ENCODE peak calls at places on chromosome 20, in five cellular contexts. S, Q, L, B and G are unnamed samples.

GRCh38 chr20:44644384-44645131 is 6.9 kb downstream of the ADA start:
- DNase-seq in S (no peak), Q (no peak), L (no peak), B (no peak), G (no peak)

GRCh38 chr20:40812415-40813212 is 123.6 kb upstream of the MAFB start:
- DNase-seq in S (no peak), Q (no peak), L (no peak), B (no peak), G (no peak)

GRCh38 chr20:8414611-8415274 is 282.7 kb downstream of the PLCB1 start:
- DNase-seq in S (peak; percentile 76), Q (peak; percentile 70), L (peak; percentile 77), B (peak; percentile 70), G (peak; percentile 84)

GRCh38 chr20:61896058-61896961 is 169.4 kb downstream of the TAF4 start:
- DNase-seq in S (peak; percentile 30), Q (peak; percentile 62), L (peak; percentile 36), B (peak; percentile 27), G (no peak)

GRCh38 chr20:56630086-56630493 is 984 bp downstream of the TFAP2C start:
- DNase-seq in S (no peak), Q (peak; percentile 87), L (peak; percentile 85), B (peak; percentile 87), G (no peak)

GRCh38 chr20:51738877-51739447 is 29.2 kb downstream of the ATP9A start:
- DNase-seq in S (no peak), Q (no peak), L (no peak), B (no peak), G (no peak)

GRCh38 chr20:60695223-60695622 is 556.8 kb upstream of the CDH4 start:
- DNase-seq in S (peak; percentile 77), Q (no peak), L (peak; percentile 88), B (peak; percentile 76), G (no peak)

GRCh38 chr20:1389703-1390385 is 3.0 kb downstream of the FKBP1A start:
- DNase-seq in S (peak; percentile 88), Q (no peak), L (no peak), B (no peak), G (no peak)

GRCh38 chr20:46427384-46427783 is 21.0 kb upstream of the ELMO2 start:
- DNase-seq in S (no peak), Q (no peak), L (no peak), B (no peak), G (no peak)

GRCh38 chr20:9514461-9515210 is at the start of gene LAMP5:
- DNase-seq in S (no peak), Q (peak; percentile 36), L (no peak), B (peak; percentile 33), G (no peak)

GRCh38 chr20:31572701-31573554 is 32.2 kb upstream of the ID1 start:
- DNase-seq in S (peak; percentile 98), Q (peak; percentile 97), L (peak; percentile 99), B (peak; percentile 100), G (no peak)

GRCh38 chr20:4573564-4574355 is 147.9 kb upstream of the PRND start:
- DNase-seq in S (peak; percentile 91), Q (no peak), L (peak; percentile 54), B (peak; percentile 98), G (peak; percentile 72)

GRCh38 chr20:23622839-23623343 is 14.9 kb downstream of the CST3 start:
- DNase-seq in S (peak; percentile 95), Q (peak; percentile 66), L (peak; percentile 93), B (peak; percentile 96), G (no peak)

GRCh38 chr20:18831830-18832229 is 18.2 kb downstream of the SCP2D1 start:
- DNase-seq in S (no peak), Q (no peak), L (peak; percentile 0), B (peak; percentile 13), G (no peak)

GRCh38 chr20:10671850-10672578 is 1.8 kb downstream of the JAG1 start:
- DNase-seq in S (peak; percentile 73), Q (peak; percentile 65), L (peak; percentile 45), B (peak; percentile 61), G (no peak)

GRCh38 chr20:6513586-6513985 is 253.9 kb upstream of the BMP2 start:
- DNase-seq in S (no peak), Q (no peak), L (no peak), B (no peak), G (no peak)

GRCh38 chr20:813386-813785 is 20.1 kb upstream of the FAM110A start:
- DNase-seq in S (no peak), Q (no peak), L (no peak), B (no peak), G (no peak)

GRCh38 chr20:21820688-21821087 is 115.2 kb downstream of the PAX1 start:
- DNase-seq in S (no peak), Q (no peak), L (no peak), B (no peak), G (no peak)

GRCh38 chr20:51966296-51966971 is 164.1 kb upstream of the SALL4 start:
- DNase-seq in S (peak; percentile 80), Q (peak; percentile 84), L (peak; percentile 46), B (peak; percentile 67), G (no peak)

GRCh38 chr20:31606928-31607639 is 2.0 kb downstream of the ID1 start:
- DNase-seq in S (peak; percentile 73), Q (peak; percentile 73), L (no peak), B (peak; percentile 85), G (no peak)

GRCh38 chr20:2010533-2010932 is 16.7 kb upstream of the PDYN start:
- DNase-seq in S (no peak), Q (no peak), L (no peak), B (no peak), G (no peak)

GRCh38 chr20:48034754-48035153 is 249.5 kb upstream of the SULF2 start:
- DNase-seq in S (no peak), Q (no peak), L (no peak), B (no peak), G (no peak)

GRCh38 chr20:62363920-62364851 is 2.9 kb downstream of the LAMA5 start:
- DNase-seq in S (no peak), Q (no peak), L (no peak), B (no peak), G (no peak)

GRCh38 chr20:55269913-55270312 is 735.4 kb downstream of the CBLN4 start:
- DNase-seq in S (no peak), Q (no peak), L (no peak), B (no peak), G (no peak)

GRCh38 chr20:20364016-20364746 is 3.7 kb upstream of the INSM1 start:
- DNase-seq in S (no peak), Q (peak; percentile 73), L (no peak), B (no peak), G (no peak)

GRCh38 chr20:17735206-17735804 is 35.5 kb downstream of the BANF2 start:
- DNase-seq in S (peak; percentile 22), Q (no peak), L (peak; percentile 36), B (peak; percentile 46), G (no peak)

GRCh38 chr20:4702562-4703280 is 19.0 kb upstream of the PRND start:
- DNase-seq in S (no peak), Q (no peak), L (no peak), B (no peak), G (no peak)

GRCh38 chr20:61288331-61288784 is 36.3 kb downstream of the CDH4 start:
- DNase-seq in S (no peak), Q (no peak), L (no peak), B (peak; percentile 27), G (no peak)

GRCh38 chr20:40323411-40323810 is 365.6 kb downstream of the MAFB start:
- DNase-seq in S (no peak), Q (no peak), L (no peak), B (peak; percentile 37), G (peak; percentile 97)

GRCh38 chr20:36093804-36094145 is 60.8 kb upstream of the EPB41L1 start:
- DNase-seq in S (no peak), Q (no peak), L (no peak), B (no peak), G (no peak)
- H3K4me3 ChIP-seq in S (peak overlapping the region; percentile 86), Q (peak overlapping the region; percentile 45), L (peak overlapping the region; percentile 73), B (peak overlapping the region; percentile 46), G (peak overlapping the region; percentile 77)

GRCh38 chr20:50115041-50115512 is 2.1 kb upstream of the UBE2V1 start:
- DNase-seq in S (no peak), Q (no peak), L (no peak), B (no peak), G (no peak)

GRCh38 chr20:50113420-50114224 is 672 bp upstream of the UBE2V1 start:
- DNase-seq in S (no peak), Q (no peak), L (no peak), B (no peak), G (peak; percentile 24)

GRCh38 chr20:50116368-50116999 is 3.5 kb upstream of the UBE2V1 start:
- DNase-seq in S (no peak), Q (no peak), L (no peak), B (no peak), G (no peak)

GRCh38 chr20:50118203-50118602 is 5.3 kb upstream of the UBE2V1 start:
- DNase-seq in S (no peak), Q (no peak), L (no peak), B (no peak), G (no peak)

GRCh38 chr20:50115591-50116367 is 2.8 kb upstream of the UBE2V1 start:
- DNase-seq in S (peak; percentile 98), Q (peak; percentile 95), L (peak; percentile 97), B (peak; percentile 96), G (peak; percentile 93)
- H3K4me3 ChIP-seq in S (peak overlapping the region; percentile 60), Q (peak overlapping the region; percentile 45), L (peak overlapping the region; percentile 69), B (peak overlapping the region; percentile 55), G (peak overlapping the region; percentile 95)

GRCh38 chr20:38164624-38165088 is 414 bp downstream of the TGM2 start:
- DNase-seq in S (no peak), Q (no peak), L (no peak), B (no peak), G (no peak)
- H3K4me3 ChIP-seq in S (peak overlapping the region; percentile 71), Q (peak overlapping the region; percentile 28), L (peak overlapping the region; percentile 41), B (peak overlapping the region; percentile 44), G (peak overlapping the region; percentile 21)

DNA sequence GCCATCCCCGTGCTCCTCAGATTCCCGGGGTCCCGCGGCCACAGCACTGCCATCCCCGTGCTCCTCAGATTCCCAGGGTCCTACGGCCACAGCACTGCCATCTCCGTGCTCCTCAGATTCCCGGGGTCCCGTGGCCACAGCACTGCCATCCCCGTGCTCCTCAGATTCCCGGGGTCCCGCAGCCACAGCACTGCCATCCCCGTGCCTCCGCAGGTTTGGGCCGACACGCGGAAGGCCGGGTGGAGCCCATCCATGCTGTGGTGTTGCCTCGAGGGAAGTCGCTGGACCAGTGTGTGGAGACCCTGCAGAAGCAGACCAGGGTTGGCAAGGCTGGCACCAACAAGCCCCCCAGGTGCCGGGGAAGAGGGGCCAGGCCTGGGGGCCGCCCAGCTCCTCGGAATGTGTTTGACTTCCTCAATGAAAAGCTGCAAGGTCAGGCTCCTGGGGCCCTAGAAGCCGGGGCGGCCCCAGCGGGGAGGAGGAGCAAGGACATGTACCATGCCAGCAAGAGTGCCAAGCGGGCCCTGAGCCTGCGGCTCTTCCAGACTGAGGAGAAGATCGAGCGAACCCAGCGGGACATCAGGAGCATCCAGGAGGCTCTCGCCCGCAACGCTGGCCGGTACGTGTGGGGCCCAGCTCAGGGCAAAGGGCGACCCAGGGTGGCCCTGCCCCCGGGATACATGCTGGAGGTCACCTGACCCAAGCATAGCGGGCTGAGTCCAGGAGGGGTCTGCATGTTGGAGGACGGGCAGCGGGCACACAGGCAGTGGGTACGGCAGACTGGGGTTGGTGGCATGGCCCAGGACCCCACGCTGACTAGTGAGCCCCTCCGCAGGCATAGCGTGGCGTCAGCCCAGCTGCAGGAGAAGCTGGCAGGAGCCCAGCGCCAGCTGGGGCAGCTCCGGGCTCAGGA is 1.3 kb upstream of the LIME1 start:
- DNase-seq in S (no peak), Q (no peak), L (no peak), B (no peak), G (no peak)
- H3K4me3 ChIP-seq in S (no peak overlapping the region), Q (no peak overlapping the region), L (no peak overlapping the region), B (no peak overlapping the region), G (no peak overlapping the region)